ENCODE peak calls at places on chromosomes 4 and X, in six cellular contexts. C is testis, O is dorsolateral prefrontal cortex, M is AG04450, F is OCI-LY7, P is AG04449. Y is an unnamed sample.
A peak's percentile ranks its signal among the peaks of the same experiment; 100 is the strongest.

GRCh38 chr4:2424581-2424980 is 5.8 kb downstream of the CFAP99 start:
- DNase-seq in O (no peak), P (no peak), M (no peak), F (no peak), C (no peak), Y (no peak)

GRCh38 chr4:54378461-54378860 is 149.4 kb downstream of the PDGFRA start:
- DNase-seq in M (no peak), C (no peak), F (no peak), P (no peak), O (no peak), Y (no peak)

GRCh38 chr4:81214518-81215218 is 354 bp downstream of the PRKG2 start:
- DNase-seq in O (no peak), C (peak; percentile 19), P (no peak), M (no peak), F (no peak), Y (no peak)

GRCh38 chr4:140296871-140297570 is 76.4 kb upstream of the SCOC start:
- DNase-seq in F (no peak), O (no peak), M (no peak), P (no peak), C (peak; percentile 47), Y (no peak)

GRCh38 chr4:103097112-103097511 is 2.5 kb downstream of the BDH2 start:
- DNase-seq in F (no peak), O (no peak), M (no peak), C (no peak), P (no peak), Y (peak; percentile 64)

GRCh38 chr4:187179086-187180070 is 455.7 kb upstream of the FAT1 start:
- DNase-seq in O (no peak), C (no peak), M (no peak), F (no peak), P (no peak), Y (no peak)

GRCh38 chr4:44738615-44739014 is 12.3 kb upstream of the GNPDA2 start:
- DNase-seq in O (no peak), P (no peak), F (peak; percentile 40), C (no peak), M (no peak), Y (no peak)

GRCh38 chr4:7045961-7046921 is 3.1 kb downstream of the TADA2B start:
- DNase-seq in M (no peak), F (peak; percentile 40), O (no peak), P (no peak), C (no peak), Y (peak; percentile 38)

GRCh38 chrX:63530654-63531053 is 179.5 kb upstream of the SPIN4 start:
- DNase-seq in M (no peak), F (no peak), P (no peak), C (no peak), O (no peak), Y (no peak)

GRCh38 chr4:94757192-94758140 is at the start of gene BMPR1B:
- DNase-seq in M (peak; percentile 18), O (no peak), C (peak; percentile 46), F (no peak), P (no peak), Y (no peak)

GRCh38 chr4:41598580-41598979 is 60.6 kb downstream of the LIMCH1 start:
- DNase-seq in P (no peak), O (no peak), M (no peak), C (no peak), F (no peak), Y (no peak)

GRCh38 chr4:177455591-177455990 is 13.4 kb upstream of the AGA start:
- DNase-seq in F (no peak), P (peak; percentile 37), M (peak; percentile 43), O (no peak), C (no peak), Y (no peak)

GRCh38 chr4:36269116-36269515 is 12.3 kb upstream of the DTHD1 start:
- DNase-seq in F (no peak), C (no peak), M (no peak), O (no peak), P (no peak), Y (no peak)

GRCh38 chr4:74258949-74259348 is 49.3 kb upstream of the EPGN start:
- DNase-seq in C (peak; percentile 78), F (no peak), P (no peak), M (no peak), O (no peak), Y (no peak)

GRCh38 chrX:124426824-124427223 is 80.5 kb downstream of the SH2D1A start:
- DNase-seq in O (no peak), M (no peak), C (no peak), P (no peak), F (no peak), Y (no peak)

GRCh38 chr4:15416357-15417327 is 11.2 kb upstream of the C1QTNF7 start:
- DNase-seq in P (no peak), F (no peak), O (no peak), C (no peak), M (no peak), Y (no peak)

GRCh38 chrX:121456315-121456714 is 408.9 kb downstream of the GLUD2 start:
- DNase-seq in C (no peak), P (no peak), F (peak; percentile 61), O (no peak), M (no peak), Y (no peak)

GRCh38 chr4:36590343-36590742 is 308.9 kb downstream of the DTHD1 start:
- DNase-seq in C (no peak), O (no peak), M (no peak), F (no peak), P (no peak), Y (no peak)

GRCh38 chrX:13323241-13323640 is 3.4 kb upstream of the ATXN3L start:
- DNase-seq in P (no peak), C (no peak), F (no peak), O (no peak), M (no peak), Y (no peak)

GRCh38 chr4:179097741-179098140 is 1655.5 kb upstream of the AGA start:
- DNase-seq in M (peak; percentile 1), C (peak; percentile 50), F (peak; percentile 5), O (no peak), P (no peak), Y (no peak)

GRCh38 chr4:112379306-112379705 is 82.1 kb downstream of the ALPK1 start:
- DNase-seq in P (no peak), F (no peak), C (peak; percentile 25), M (no peak), O (no peak), Y (no peak)

GRCh38 chrX:118948270-118948669 is 26.1 kb upstream of the LONRF3 start:
- DNase-seq in C (no peak), P (no peak), O (no peak), M (no peak), F (no peak), Y (no peak)

GRCh38 chr4:10006604-10007435 is 14.5 kb downstream of the SLC2A9 start:
- DNase-seq in O (no peak), F (no peak), M (no peak), P (no peak), C (no peak), Y (peak; percentile 94)

GRCh38 chrX:15675490-15675921 is 10.9 kb upstream of the CLTRN start:
- DNase-seq in P (peak; percentile 14), F (peak; percentile 80), C (peak; percentile 86), O (peak; percentile 83), M (no peak), Y (no peak)

GRCh38 chr4:3857316-3857926 is 91.2 kb downstream of the ADRA2C start:
- DNase-seq in O (no peak), F (no peak), C (no peak), M (no peak), P (no peak), Y (no peak)

GRCh38 chr4:1463088-1463926 is 57.1 kb upstream of the NKX1-1 start:
- DNase-seq in P (peak; percentile 12), C (peak; percentile 67), O (no peak), F (no peak), M (peak; percentile 10), Y (no peak)

GRCh38 chr4:110631582-110632505 is 9.0 kb upstream of the PITX2 start:
- DNase-seq in M (peak; percentile 32), O (peak; percentile 49), C (peak; percentile 87), P (peak; percentile 46), F (peak; percentile 83), Y (no peak)

DNA sequence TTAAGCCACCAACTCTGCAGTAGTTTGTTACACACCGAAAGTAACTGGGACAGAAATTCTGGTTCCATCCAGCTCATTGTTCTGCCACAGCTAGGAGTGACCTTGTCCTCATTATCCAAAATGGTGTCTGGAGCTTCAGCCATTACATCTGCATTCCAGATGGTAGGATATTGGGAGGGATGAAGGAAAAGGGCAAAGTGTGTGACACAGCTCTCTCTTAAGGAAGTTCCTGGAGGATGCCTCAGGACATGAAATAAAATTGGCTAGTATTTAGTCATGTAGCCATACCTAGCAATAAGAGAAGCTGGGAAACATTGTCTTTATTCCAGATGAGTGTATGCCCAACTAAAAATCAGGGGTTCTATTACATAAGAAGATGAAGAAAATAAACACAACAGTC is 262.0 kb downstream of the BCOR start:
- DNase-seq in C (no peak), P (no peak), M (no peak), F (no peak), O (no peak), Y (no peak)
- TF ChIP-seq CTCF in C (no peak), P (no peak), M (no peak), F (no peak), O (no peak), Y (no peak)

GRCh38 chr4:124019749-124020549 is 623.4 kb downstream of the SPRY1 start:
- DNase-seq in M (no peak), O (no peak), F (no peak), P (no peak), C (no peak), Y (no peak)
- H3K4me3 ChIP-seq in M (no peak overlapping the region), O (no peak overlapping the region), F (no peak overlapping the region), P (no peak overlapping the region), C (peak overlapping the region; percentile 9), Y (no peak overlapping the region)

GRCh38 chrX:113929004-113929403 is 654.9 kb upstream of the HTR2C start:
- DNase-seq in M (no peak), O (no peak), C (peak; percentile 37), P (no peak), F (peak; percentile 7), Y (no peak)
- TF ChIP-seq CTCF in M (no peak), O (peak; percentile 39), C (no peak), P (no peak), F (peak; percentile 65), Y (peak; percentile 32)

GRCh38 chrX:103254171-103254824 is 657 bp downstream of the TCEAL8 start:
- DNase-seq in M (no peak), P (no peak), O (no peak), C (peak; percentile 69), F (peak; percentile 73), Y (no peak)

GRCh38 chrX:103254921-103255455 is at the start of gene TCEAL8:
- DNase-seq in F (peak; percentile 70), P (no peak), C (peak; percentile 93), M (peak; percentile 23), O (peak; percentile 78), Y (peak; percentile 19)

GRCh38 chrX:103250977-103251376 is 4.0 kb downstream of the TCEAL8 start:
- DNase-seq in F (no peak), O (no peak), C (no peak), M (no peak), P (no peak), Y (no peak)

GRCh38 chrX:103256651-103257050 is 1.7 kb upstream of the TCEAL8 start:
- DNase-seq in M (no peak), O (no peak), C (no peak), F (no peak), P (no peak), Y (no peak)

GRCh38 chrX:103253608-103254007 is 1.3 kb downstream of the TCEAL8 start:
- DNase-seq in F (no peak), P (no peak), O (no peak), C (no peak), M (no peak), Y (no peak)
- H3K4me3 ChIP-seq in F (peak overlapping the region; percentile 94), P (peak overlapping the region; percentile 73), O (peak overlapping the region; percentile 65), C (peak overlapping the region; percentile 70), M (peak overlapping the region; percentile 78), Y (peak overlapping the region; percentile 69)

Y was measured in epithelial cell of proximal tubule.